ENCODE peak calls at places on chromosomes 12 and 14, in four cellular contexts. A is IMR-90, W is H9, Q is H1. T is an unnamed sample.

GRCh38 chr12:93102744-93103143 is 173.6 kb upstream of the EEA1 start:
- DNase-seq in A (no peak), Q (no peak), W (no peak), T (no peak)

GRCh38 chr14:61280526-61281185 is 482 bp downstream of the TMEM30B start:
- DNase-seq in Q (no peak), A (peak), W (peak), T (peak)

GRCh38 chr14:68285421-68286179 is 466.0 kb downstream of the RAD51B start:
- DNase-seq in A (no peak), W (no peak), Q (no peak), T (no peak)

GRCh38 chr14:51087024-51087423 is 7.9 kb downstream of the TRIM9 start:
- DNase-seq in W (peak), A (no peak), Q (no peak), T (peak)

GRCh38 chr12:18646307-18646706 is 91.5 kb downstream of the PLCZ1 start:
- DNase-seq in A (no peak), Q (no peak), W (no peak), T (no peak)

GRCh38 chr14:43651185-43651787 is 855.8 kb downstream of the FSCB start:
- DNase-seq in W (no peak), Q (no peak), A (no peak), T (no peak)

GRCh38 chr14:52802597-52802996 is 11.2 kb upstream of the GNPNAT1 start:
- DNase-seq in W (no peak), A (peak), Q (no peak), T (no peak)

GRCh38 chr14:99278836-99279235 is 6.8 kb upstream of the BCL11B start:
- DNase-seq in A (no peak), Q (no peak), W (no peak), T (no peak)

GRCh38 chr14:95597784-95598204 is 62.9 kb downstream of the GLRX5 start:
- DNase-seq in W (peak), A (peak), Q (peak), T (peak)

GRCh38 chr12:26621932-26622331 is 211.1 kb downstream of the ITPR2 start:
- DNase-seq in Q (no peak), A (no peak), W (no peak), T (no peak)

GRCh38 chr14:90808759-90809529 is 7.3 kb downstream of the TTC7B start:
- DNase-seq in A (peak), W (no peak), Q (no peak), T (no peak)

GRCh38 chr14:46054526-46054925 is 597.1 kb downstream of the RPL10L start:
- DNase-seq in A (peak), W (no peak), Q (no peak), T (no peak)

GRCh38 chr12:104738841-104739642 is 219.0 kb downstream of the SLC41A2 start:
- DNase-seq in A (no peak), Q (no peak), W (no peak), T (no peak)

GRCh38 chr12:177980-178714 is 35.8 kb downstream of the SLC6A12 start:
- DNase-seq in A (no peak), W (no peak), Q (no peak), T (no peak)

GRCh38 chr12:178715-179109 is 35.2 kb downstream of the SLC6A12 start:
- DNase-seq in W (no peak), A (no peak), Q (no peak), T (peak)

GRCh38 chr12:176321-177181 is 37.4 kb downstream of the SLC6A12 start:
- DNase-seq in Q (no peak), A (peak), W (no peak), T (peak)

GRCh38 chr12:175759-176158 is 38.2 kb downstream of the SLC6A12 start:
- DNase-seq in W (no peak), A (no peak), Q (no peak), T (no peak)

DNA sequence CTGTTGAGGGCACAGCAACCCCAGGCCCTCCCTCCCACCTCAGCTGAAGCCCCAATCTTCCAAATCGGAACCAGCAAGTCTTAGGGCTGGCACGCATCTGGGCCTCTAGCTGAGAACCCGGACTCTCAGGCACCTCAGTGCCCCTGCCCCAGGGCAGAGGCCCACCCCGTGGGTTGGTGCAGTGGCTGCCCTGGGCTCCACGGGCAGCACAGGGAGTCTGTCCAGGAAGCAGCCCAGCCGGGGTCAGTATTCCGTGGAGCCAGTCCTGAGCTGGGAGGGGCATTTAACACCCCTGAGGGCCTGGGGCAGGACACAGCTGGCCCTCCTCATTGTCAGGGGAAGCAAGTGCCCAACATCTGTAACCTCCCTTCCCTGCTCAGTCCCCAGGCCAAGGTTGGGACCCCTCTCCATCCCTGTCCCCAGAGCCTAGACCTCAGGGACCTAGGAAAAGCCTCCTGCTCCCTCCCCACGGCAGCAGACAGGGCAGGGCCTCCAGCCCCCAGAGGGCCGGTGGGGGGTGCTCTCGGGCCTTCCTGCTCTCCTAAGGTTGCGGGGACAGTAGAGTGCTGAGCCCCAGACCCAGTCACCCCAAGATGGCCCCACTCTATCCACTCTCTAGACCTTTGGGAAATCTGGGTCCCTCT is 36.5 kb downstream of the SLC6A12 start:
- DNase-seq in A (no peak), W (no peak), Q (no peak), T (no peak)
- H4K5ac ChIP-seq in A (peak), W (no peak), Q (no peak), T (no peak)

GRCh38 chr12:50246873-50247612 is 36.3 kb downstream of the LIMA1 start:
- DNase-seq in Q (no peak), A (peak), W (no peak), T (peak)
- H4K5ac ChIP-seq in Q (no peak), A (peak), W (no peak), T (no peak)

GRCh38 chr12:38880288-38880687 is 25.1 kb downstream of the CPNE8 start:
- DNase-seq in Q (no peak), W (no peak), A (no peak), T (no peak)
- H4K5ac ChIP-seq in Q (no peak), W (no peak), A (no peak), T (no peak)

GRCh38 chr14:59303216-59303615 is 114.7 kb downstream of the DAAM1 start:
- DNase-seq in W (no peak), A (no peak), Q (no peak), T (peak)

GRCh38 chr14:59299731-59300130 is 111.3 kb downstream of the DAAM1 start:
- DNase-seq in A (no peak), W (no peak), Q (no peak), T (no peak)

GRCh38 chr14:59302313-59302712 is 113.8 kb downstream of the DAAM1 start:
- DNase-seq in A (no peak), Q (no peak), W (no peak), T (no peak)

GRCh38 chr14:59305231-59305630 is 116.8 kb downstream of the DAAM1 start:
- DNase-seq in Q (no peak), W (no peak), A (peak), T (no peak)

GRCh38 chr14:59301354-59301753 is 112.9 kb downstream of the DAAM1 start:
- DNase-seq in A (no peak), W (no peak), Q (no peak), T (no peak)
- H4K5ac ChIP-seq in A (no peak), W (no peak), Q (no peak), T (no peak)

GRCh38 chr14:86973177-86973576 is 1019.8 kb downstream of the GALC start:
- DNase-seq in Q (no peak), W (no peak), A (no peak), T (no peak)
- H4K5ac ChIP-seq in Q (no peak), W (no peak), A (no peak), T (no peak)

GRCh38 chr12:114416028-114416427 is 10.1 kb upstream of the TBX5 start:
- DNase-seq in W (no peak), Q (no peak), A (no peak), T (no peak)
- H4K5ac ChIP-seq in W (no peak), Q (no peak), A (no peak), T (no peak)

GRCh38 chr12:129665414-129665813 is 238.4 kb downstream of the TMEM132D start:
- DNase-seq in Q (no peak), A (no peak), W (no peak), T (no peak)
- H4K5ac ChIP-seq in Q (no peak), A (no peak), W (no peak), T (no peak)

GRCh38 chr12:6830286-6830892 is 2.2 kb downstream of the P3H3 start:
- DNase-seq in W (no peak), A (no peak), Q (no peak), T (no peak)

GRCh38 chr12:6829532-6830220 is 1.5 kb downstream of the P3H3 start:
- DNase-seq in W (peak), Q (no peak), A (peak), T (no peak)

GRCh38 chr12:6827982-6828670 is at the start of gene P3H3:
- DNase-seq in W (peak), Q (no peak), A (peak), T (peak)

GRCh38 chr12:6827437-6827894 is 741 bp upstream of the P3H3 start:
- DNase-seq in W (peak), A (peak), Q (no peak), T (peak)

DNA sequence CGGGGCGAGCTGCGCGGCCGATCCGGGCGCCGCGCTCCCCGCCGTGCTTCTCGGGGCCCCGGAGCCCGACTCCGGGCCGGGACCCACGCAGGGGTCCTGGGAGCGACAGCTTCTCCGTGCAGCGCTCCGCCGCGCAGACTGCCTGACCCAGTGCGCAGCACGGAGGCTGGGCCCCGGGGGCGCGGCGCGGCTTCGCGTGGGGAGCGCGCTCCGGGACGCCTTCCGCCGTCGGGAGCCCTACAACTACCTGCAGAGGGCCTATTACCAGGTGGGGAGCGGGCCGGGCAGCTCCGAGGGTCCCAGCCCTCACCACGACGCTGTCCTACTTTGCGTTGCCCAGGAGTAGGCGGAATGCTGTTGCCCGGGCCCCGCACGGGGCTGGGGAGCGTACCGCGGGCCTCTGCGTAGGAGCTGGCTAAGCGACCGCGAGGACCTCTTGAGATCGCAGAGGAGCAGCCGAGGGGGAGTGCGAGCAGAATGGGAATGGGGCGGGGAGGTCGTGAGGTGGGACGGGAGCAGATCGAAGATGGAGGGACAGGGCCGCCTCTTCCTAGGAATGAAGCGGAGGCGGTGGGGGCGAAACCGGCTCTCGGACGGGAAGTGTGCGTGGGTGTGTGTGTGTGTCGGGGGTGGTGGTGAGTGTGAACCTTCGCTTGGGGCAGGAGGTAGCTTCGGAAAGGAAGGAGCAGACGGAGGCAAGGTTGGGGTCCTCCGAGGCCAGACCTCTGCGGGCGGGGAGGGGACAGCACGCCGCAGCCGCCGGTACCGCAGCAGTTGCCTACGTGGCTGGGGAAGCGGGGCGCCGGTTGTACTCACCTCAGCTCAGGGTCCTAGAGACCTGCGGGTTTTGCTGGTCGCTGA is 694 bp downstream of the P3H3 start:
- DNase-seq in A (peak), Q (no peak), W (peak), T (peak)
- H4K5ac ChIP-seq in A (peak), Q (peak), W (no peak), T (no peak)

DNA sequence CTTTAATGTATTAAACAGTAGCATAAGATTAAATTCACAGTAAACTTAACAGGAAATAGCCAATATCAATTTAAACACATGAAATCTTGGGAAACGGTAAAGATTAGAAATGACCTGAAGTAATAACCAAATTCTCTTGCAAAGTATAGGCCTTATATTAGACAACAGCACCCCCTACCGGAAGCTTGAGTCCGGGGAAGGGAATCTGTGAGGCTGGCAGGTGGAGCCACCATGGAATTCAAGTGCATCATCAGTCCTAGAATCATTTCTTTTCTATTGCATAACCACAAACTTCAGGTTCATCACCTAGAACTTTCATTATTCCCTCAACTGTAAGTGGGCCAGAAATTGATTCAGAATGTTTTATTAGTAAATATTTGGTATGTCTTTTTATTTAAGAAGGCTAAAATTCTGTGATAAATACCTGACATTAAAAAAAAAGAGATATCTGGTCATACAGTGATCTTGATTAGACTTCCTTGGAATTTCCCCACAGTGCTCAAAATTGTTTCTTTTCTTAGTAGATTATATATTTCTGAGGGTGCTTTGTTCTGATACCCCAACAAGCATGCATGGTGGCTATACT is 48.6 kb downstream of the AP5M1 start:
- DNase-seq in Q (peak), W (peak), A (peak), T (peak)
- H4K5ac ChIP-seq in Q (no peak), W (no peak), A (no peak), T (no peak)

T was measured in mesendoderm.